ENCODE peak calls at places on chromosomes 6 and 20, in six cellular contexts. P is cardiac muscle cell, V is upper lobe of right lung, M is neural progenitor cell, R is iPS DF 6.9, O is heart right ventricle. Q is an unnamed sample.

GRCh38 chr20:38873050-38873581 is 53.1 kb upstream of the FAM83D start:
- DNase-seq in V (no peak), M (no peak), P (no peak), R (no peak), O (no peak), Q (no peak)

GRCh38 chr6:133623621-133624020 is 265.3 kb upstream of the TCF21 start:
- DNase-seq in M (no peak), V (no peak), R (no peak), O (no peak), P (no peak), Q (no peak)

GRCh38 chr6:15299430-15300131 is 53.7 kb downstream of the JARID2 start:
- DNase-seq in V (no peak), O (peak; percentile 31), R (no peak), P (peak; percentile 72), M (no peak), Q (no peak)

GRCh38 chr6:42618686-42619085 is 54.9 kb downstream of the UBR2 start:
- DNase-seq in M (no peak), V (no peak), O (no peak), R (peak; percentile 16), P (peak; percentile 2), Q (no peak)

GRCh38 chr6:108947114-108947854 is 99.1 kb downstream of the ARMC2 start:
- DNase-seq in R (no peak), P (peak; percentile 88), V (no peak), M (no peak), O (peak; percentile 60), Q (peak; percentile 43)

GRCh38 chr6:133083248-133083967 is 157.7 kb upstream of the EYA4 start:
- DNase-seq in V (no peak), M (no peak), R (no peak), P (no peak), O (no peak), Q (no peak)

GRCh38 chr6:166877906-166878305 is 78.4 kb downstream of the RNASET2 start:
- DNase-seq in R (no peak), O (no peak), P (no peak), V (no peak), M (no peak), Q (no peak)

GRCh38 chr6:34148864-34149810 is 3.2 kb upstream of the GRM4 start:
- DNase-seq in O (no peak), V (peak; percentile 23), R (no peak), M (peak; percentile 3), P (no peak), Q (no peak)

GRCh38 chr20:53245581-53245980 is 273.4 kb downstream of the TSHZ2 start:
- DNase-seq in O (no peak), P (no peak), V (no peak), R (no peak), M (no peak), Q (no peak)

GRCh38 chr6:158808442-158808833 is 10.7 kb downstream of the EZR start:
- DNase-seq in M (no peak), R (no peak), V (no peak), P (no peak), O (no peak), Q (no peak)

GRCh38 chr20:24376523-24377085 is 92.8 kb upstream of the SYNDIG1 start:
- DNase-seq in O (no peak), M (no peak), P (peak; percentile 45), R (no peak), V (no peak), Q (no peak)

GRCh38 chr6:16747232-16748027 is 13.8 kb downstream of the ATXN1 start:
- DNase-seq in O (no peak), R (no peak), V (no peak), P (peak; percentile 74), M (no peak), Q (no peak)

GRCh38 chr6:49506569-49507111 is 6.9 kb downstream of the GLYATL3 start:
- DNase-seq in O (no peak), P (no peak), R (no peak), M (no peak), V (no peak), Q (no peak)

GRCh38 chr6:35808688-35809087 is 3.5 kb downstream of the LHFPL5 start:
- DNase-seq in V (no peak), P (peak; percentile 15), R (no peak), M (no peak), O (no peak), Q (peak; percentile 66)

GRCh38 chr6:127267742-127268588 is 1.3 kb downstream of the RNF146 start:
- DNase-seq in P (no peak), O (no peak), V (no peak), M (peak; percentile 29), R (no peak), Q (no peak)

GRCh38 chr20:36249450-36249849 is 13.2 kb downstream of the AAR2 start:
- DNase-seq in P (no peak), V (no peak), M (peak; percentile 48), R (no peak), O (no peak), Q (no peak)

GRCh38 chr20:36252511-36252910 is 16.2 kb downstream of the AAR2 start:
- DNase-seq in P (no peak), V (no peak), M (no peak), O (no peak), R (no peak), Q (no peak)

GRCh38 chr20:36255445-36255844 is 19.2 kb downstream of the AAR2 start:
- DNase-seq in P (no peak), M (no peak), R (no peak), O (no peak), V (no peak), Q (no peak)

GRCh38 chr20:36248836-36249235 is 12.6 kb downstream of the AAR2 start:
- DNase-seq in V (no peak), M (peak; percentile 44), R (no peak), P (no peak), O (no peak), Q (no peak)

GRCh38 chr20:36251426-36251825 is 15.1 kb downstream of the AAR2 start:
- DNase-seq in O (no peak), V (no peak), M (peak; percentile 15), P (no peak), R (no peak), Q (no peak)
- H3K36me3 ChIP-seq in O (peaks cover 86% of the 10 kb centered on the region), V (peaks cover 85% of the 10 kb centered on the region), M (no peaks in the 10 kb centered on the region), P (peaks cover 31% of the 10 kb centered on the region), R (peaks cover 5% of the 10 kb centered on the region), Q (peaks cover 82% of the 10 kb centered on the region)

DNA sequence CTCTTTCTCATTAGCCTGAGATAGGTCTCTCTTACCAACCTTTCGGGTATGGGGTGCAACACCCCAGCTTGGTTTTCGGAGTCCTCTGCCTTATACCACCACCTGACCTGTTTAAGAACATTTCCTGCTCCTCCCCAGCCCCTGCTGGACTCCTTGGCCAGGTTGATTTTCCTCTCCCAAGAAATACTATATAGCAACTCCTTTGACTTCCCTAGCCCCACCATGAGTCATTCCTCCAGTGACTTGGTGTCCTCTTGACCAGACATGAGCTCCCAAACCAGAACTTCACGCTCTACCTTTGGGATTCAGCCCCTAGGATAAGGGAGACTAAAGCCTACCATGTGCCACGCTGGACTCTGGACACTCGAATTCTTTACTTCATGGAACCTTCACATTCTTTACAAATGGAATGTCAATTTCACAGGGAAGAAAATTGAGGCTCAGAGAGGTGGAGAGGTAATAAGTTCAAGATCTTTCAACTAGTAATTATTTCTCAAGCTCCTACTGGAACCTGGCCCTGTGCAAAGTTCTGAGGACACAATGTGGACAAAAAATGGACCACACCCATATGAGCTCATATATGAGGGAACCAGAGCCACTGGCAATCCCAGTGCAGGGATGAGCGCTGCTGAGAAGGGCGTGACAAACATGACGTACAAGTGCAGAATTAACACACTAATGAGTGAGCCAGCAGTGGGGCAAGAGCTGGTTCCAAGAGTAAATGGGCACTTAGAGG is 48.2 kb downstream of the SIRPA start:
- DNase-seq in R (no peak), M (no peak), V (no peak), O (no peak), P (no peak), Q (no peak)
- H3K27ac ChIP-seq in R (no peak overlapping the region), M (no peak overlapping the region), V (peak overlapping the region; percentile 68), O (no peak overlapping the region), P (no peak overlapping the region), Q (no peak overlapping the region)

GRCh38 chr6:163705923-163706322 is 291.4 kb downstream of the QKI start:
- DNase-seq in O (no peak), M (no peak), V (no peak), P (no peak), R (no peak), Q (no peak)

GRCh38 chr6:163708459-163708858 is 293.9 kb downstream of the QKI start:
- DNase-seq in M (no peak), V (peak; percentile 63), O (no peak), P (no peak), R (no peak), Q (no peak)

GRCh38 chr6:163706688-163707087 is 292.2 kb downstream of the QKI start:
- DNase-seq in P (no peak), O (no peak), M (no peak), V (peak; percentile 33), R (no peak), Q (peak; percentile 63)

GRCh38 chr6:163709255-163709654 is 294.7 kb downstream of the QKI start:
- DNase-seq in P (no peak), O (no peak), R (no peak), V (no peak), M (no peak), Q (no peak)

GRCh38 chr6:163707385-163708355 is 293.2 kb downstream of the QKI start:
- DNase-seq in M (no peak), O (no peak), V (peak; percentile 47), P (no peak), R (no peak), Q (peak; percentile 35)
- H3K4me1 ChIP-seq in M (no peaks in the 10 kb centered on the region), O (peaks cover 61% of the 10 kb centered on the region), V (peaks cover 58% of the 10 kb centered on the region), P (peaks cover 29% of the 10 kb centered on the region), R (no peaks in the 10 kb centered on the region), Q (peaks cover 20% of the 10 kb centered on the region)

DNA sequence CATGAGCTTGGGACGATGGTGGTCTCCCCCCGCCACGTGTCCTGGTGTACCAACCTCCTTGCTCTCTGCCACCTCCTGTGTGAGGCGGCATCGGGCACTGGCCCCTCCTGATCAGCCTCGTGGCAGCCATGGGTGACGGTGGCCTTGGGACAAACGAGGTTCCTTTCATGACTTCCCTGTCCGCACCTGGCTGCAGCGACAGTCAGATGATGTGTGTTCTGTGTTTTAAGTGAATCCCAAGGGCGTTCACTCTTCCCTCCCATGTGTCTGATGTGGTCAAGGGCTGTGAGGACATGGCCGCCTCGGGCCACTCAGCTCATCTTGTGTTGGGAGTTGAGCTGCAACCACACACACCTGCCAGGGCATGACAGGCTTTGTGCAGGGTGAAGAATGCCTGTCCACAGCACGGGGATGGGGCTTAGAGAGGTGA is 30.4 kb upstream of the PCMTD2 start:
- DNase-seq in O (no peak), M (no peak), V (no peak), R (no peak), P (no peak), Q (no peak)
- H3K36me3 ChIP-seq in O (no peaks in the 10 kb centered on the region), M (no peaks in the 10 kb centered on the region), V (no peaks in the 10 kb centered on the region), R (no peaks in the 10 kb centered on the region), P (no peaks in the 10 kb centered on the region), Q (no peaks in the 10 kb centered on the region)

DNA sequence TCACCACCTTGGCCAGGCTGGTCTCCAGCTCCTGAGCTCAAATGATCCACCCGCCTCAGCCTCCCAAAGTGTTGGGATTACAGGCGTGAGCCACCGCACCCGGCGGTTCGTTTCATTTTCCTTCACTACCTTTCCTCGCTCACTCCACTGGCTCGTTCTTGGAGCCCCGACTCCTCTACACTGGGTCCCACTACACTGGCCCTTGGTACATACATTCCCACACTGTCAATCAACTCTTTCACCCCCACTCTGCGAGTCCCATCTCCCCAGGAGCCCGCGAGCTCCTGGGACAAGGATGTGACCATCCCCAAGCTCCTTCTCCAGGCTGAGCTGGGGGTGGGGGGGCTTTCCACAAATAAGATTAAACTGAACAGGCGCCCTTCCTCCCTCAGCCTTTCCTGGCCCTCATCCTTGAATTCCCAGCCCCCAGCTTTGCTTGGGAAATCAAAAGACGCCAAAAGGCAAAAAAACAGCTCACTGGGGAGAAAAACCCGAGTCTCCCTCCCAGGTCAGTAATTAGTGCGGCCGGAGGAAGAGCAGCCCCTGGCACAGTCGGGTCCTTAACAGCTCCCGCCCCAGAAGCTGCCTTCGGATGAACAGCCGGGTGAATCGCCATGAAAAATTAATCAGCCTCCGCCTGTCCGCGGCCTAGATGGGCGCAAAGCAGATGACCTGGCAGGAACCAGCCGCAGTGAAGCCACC is 42.8 kb upstream of the LY86 start:
- DNase-seq in O (no peak), V (no peak), R (no peak), P (no peak), M (no peak), Q (no peak)
- H3K27ac ChIP-seq in O (peak overlapping the region; percentile 26), V (no peak overlapping the region), R (no peak overlapping the region), P (no peak overlapping the region), M (no peak overlapping the region), Q (no peak overlapping the region)

Q was measured in SJCRH30.